ENCODE peak calls at places on chromosomes 11 and 22, in six cellular contexts. A is cardiac septum, S is caudate nucleus, L is AG09319, P is T1000, Q is T-helper 9 cell. I is an unnamed sample.

GRCh38 chr11:128271401-128271800 is 316.0 kb downstream of the ETS1 start:
- DNase-seq in A (no peak), S (no peak), L (no peak), P (no peak), Q (no peak), I (no peak)

GRCh38 chr22:19121631-19122142 is 525 bp downstream of the DGCR2 start:
- DNase-seq in A (peak), S (peak), L (no peak), P (no peak), Q (no peak), I (peak)

GRCh38 chr11:9438611-9439010 is 22.2 kb upstream of the ZNF143 start:
- DNase-seq in A (no peak), S (no peak), L (no peak), P (no peak), Q (no peak), I (no peak)

GRCh38 chr11:12653729-12654128 is 20.5 kb upstream of the TEAD1 start:
- DNase-seq in A (no peak), S (no peak), L (no peak), P (no peak), Q (no peak), I (no peak)

GRCh38 chr11:64227405-64227956 is 1.4 kb downstream of the NUDT22 start:
- DNase-seq in A (no peak), S (no peak), L (no peak), P (no peak), Q (no peak), I (no peak)

GRCh38 chr11:36577859-36578258 is 10.1 kb downstream of the RAG1 start:
- DNase-seq in A (no peak), S (no peak), L (no peak), P (no peak), Q (no peak), I (no peak)

GRCh38 chr22:47165338-47165931 is 403.0 kb downstream of the TBC1D22A start:
- DNase-seq in A (peak), S (no peak), L (no peak), P (no peak), Q (no peak), I (peak)

GRCh38 chr11:72239296-72239848 is 4.6 kb downstream of the PHOX2A start:
- DNase-seq in A (no peak), S (no peak), L (no peak), P (no peak), Q (no peak), I (no peak)

GRCh38 chr11:23278121-23278520 is 417.8 kb upstream of the CCDC179 start:
- DNase-seq in A (no peak), S (no peak), L (no peak), P (no peak), Q (no peak), I (no peak)

GRCh38 chr11:46048198-46048597 is 73.1 kb downstream of the PHF21A start:
- DNase-seq in A (no peak), S (no peak), L (no peak), P (no peak), Q (no peak), I (no peak)

GRCh38 chr22:42807185-42807584 is 49.9 kb downstream of the ARFGAP3 start:
- DNase-seq in A (no peak), S (no peak), L (no peak), P (no peak), Q (no peak), I (peak)

GRCh38 chr11:134942633-134943032 is 530.6 kb upstream of the B3GAT1 start:
- DNase-seq in A (no peak), S (no peak), L (no peak), P (no peak), Q (no peak), I (no peak)

GRCh38 chr11:19873730-19874129 is 161.1 kb downstream of the NAV2 start:
- DNase-seq in A (no peak), S (no peak), L (no peak), P (no peak), Q (no peak), I (no peak)

GRCh38 chr22:25700996-25701815 is 40.8 kb upstream of the MYO18B start:
- DNase-seq in A (no peak), S (no peak), L (peak), P (no peak), Q (no peak), I (no peak)

GRCh38 chr11:120236169-120237107 is 3.5 kb upstream of the POU2F3 start:
- DNase-seq in A (no peak), S (no peak), L (no peak), P (no peak), Q (no peak), I (no peak)

GRCh38 chr11:29263971-29264682 is 752.7 kb downstream of the KCNA4 start:
- DNase-seq in A (no peak), S (no peak), L (no peak), P (no peak), Q (no peak), I (no peak)

GRCh38 chr22:42920101-42920820 is 63.2 kb upstream of the ARFGAP3 start:
- DNase-seq in A (no peak), S (no peak), L (no peak), P (no peak), Q (no peak), I (no peak)

GRCh38 chr11:132080121-132080520 is 709.7 kb downstream of the NTM start:
- DNase-seq in A (no peak), S (no peak), L (no peak), P (no peak), Q (no peak), I (no peak)

GRCh38 chr22:17007852-17008731 is at the start of gene GAB4:
- DNase-seq in A (no peak), S (no peak), L (no peak), P (no peak), Q (no peak), I (no peak)

GRCh38 chr11:68651208-68651984 is 32.9 kb upstream of the GAL start:
- DNase-seq in A (no peak), S (no peak), L (no peak), P (no peak), Q (no peak), I (peak)

GRCh38 chr22:50577697-50577986 is 585 bp downstream of the CPT1B start:
- DNase-seq in A (no peak), S (no peak), L (no peak), P (no peak), Q (no peak), I (no peak)

GRCh38 chr22:29136715-29137700 is 64.2 kb downstream of the KREMEN1 start:
- DNase-seq in A (no peak), S (no peak), L (no peak), P (no peak), Q (no peak), I (no peak)

GRCh38 chr11:91981995-91982394 is 242.6 kb upstream of the FAT3 start:
- DNase-seq in A (no peak), S (no peak), L (peak), P (peak), Q (no peak), I (peak)

GRCh38 chr11:45885274-45885920 is at the start of gene MAPK8IP1:
- DNase-seq in A (no peak), S (peak), L (no peak), P (no peak), Q (peak), I (no peak)

GRCh38 chr22:31790240-31790639 is 36.4 kb downstream of the DEPDC5 start:
- DNase-seq in A (no peak), S (no peak), L (no peak), P (no peak), Q (no peak), I (no peak)

GRCh38 chr22:34111210-34111824 is 191.0 kb upstream of the LARGE1 start:
- DNase-seq in A (no peak), S (no peak), L (no peak), P (no peak), Q (no peak), I (no peak)

GRCh38 chr11:128920651-128921050 is 22.0 kb downstream of the TP53AIP1 start:
- DNase-seq in A (peak), S (no peak), L (no peak), P (no peak), Q (no peak), I (no peak)

GRCh38 chr11:126111458-126112116 is 48.9 kb upstream of the CDON start:
- DNase-seq in A (no peak), S (no peak), L (no peak), P (no peak), Q (no peak), I (no peak)

GRCh38 chr11:93221539-93221938 is 23.7 kb upstream of the SLC36A4 start:
- DNase-seq in A (no peak), S (no peak), L (no peak), P (no peak), Q (no peak), I (no peak)

GRCh38 chr11:77677138-77677537 is 39.5 kb upstream of the CLNS1A start:
- DNase-seq in A (no peak), S (no peak), L (no peak), P (no peak), Q (no peak), I (no peak)

GRCh38 chr11:26483101-26483500 is 89.0 kb downstream of the MUC15 start:
- DNase-seq in A (no peak), S (no peak), L (peak), P (no peak), Q (no peak), I (no peak)

GRCh38 chr11:11179239-11179638 is 173.8 kb downstream of the CSNK2A3 start:
- DNase-seq in A (no peak), S (no peak), L (no peak), P (no peak), Q (no peak), I (no peak)

GRCh38 chr11:31921066-31921465 is 109.9 kb upstream of the PAX6 start:
- DNase-seq in A (no peak), S (no peak), L (no peak), P (no peak), Q (no peak), I (no peak)

GRCh38 chr11:134252539-134253188 is 488 bp downstream of the THYN1 start:
- DNase-seq in A (peak), S (no peak), L (no peak), P (no peak), Q (no peak), I (no peak)

GRCh38 chr11:118625976-118626375 is 18.6 kb downstream of the PHLDB1 start:
- DNase-seq in A (no peak), S (no peak), L (no peak), P (no peak), Q (no peak), I (no peak)

GRCh38 chr11:17595526-17596309 is 48.7 kb downstream of the OTOG start:
- DNase-seq in A (peak), S (no peak), L (no peak), P (no peak), Q (no peak), I (peak)

GRCh38 chr22:35900483-35901168 is 128.0 kb downstream of the RBFOX2 start:
- DNase-seq in A (no peak), S (no peak), L (no peak), P (no peak), Q (no peak), I (no peak)